ENCODE peak calls at places on chromosomes 16 and 17, in eight cellular contexts. One of them, this sample, is unnamed.
A peak's percentile ranks its signal among the peaks of the same experiment; 100 is the strongest.

GRCh38 chr16:73074399-73074798 is 26.5 kb upstream of the ZFHX3 start:
- DNase-seq in stimulated activated CD4-positive, alpha-beta T cell treated with anti-CD3 and anti-CD28 coated beads, Interleukin-1b, Interleukin-23, amount 100 ng/mL, for 4 hours: no peak
- DNase-seq in H54: no peak
- DNase-seq in activated T-helper 1 cell treated with anti-CD3 and anti-CD28 coated beads, Interleukin-2, amount 50 U/mL, for 16 hours: no peak
- DNase-seq in ovary: no peak
- DNase-seq in T follicular helper cell: no peak
- DNase-seq in D721Med: no peak
- DNase-seq in endothelial cell: no peak
- DNase-seq in this sample: no peak

GRCh38 chr16:86517033-86517432 is 6.7 kb downstream of the FOXF1 start:
- DNase-seq in stimulated activated CD4-positive, alpha-beta T cell treated with anti-CD3 and anti-CD28 coated beads, Interleukin-1b, Interleukin-23, amount 100 ng/mL, for 4 hours: no peak
- DNase-seq in H54: no peak
- DNase-seq in activated T-helper 1 cell treated with anti-CD3 and anti-CD28 coated beads, Interleukin-2, amount 50 U/mL, for 16 hours: no peak
- DNase-seq in ovary: no peak
- DNase-seq in T follicular helper cell: no peak
- DNase-seq in D721Med: no peak
- DNase-seq in endothelial cell: no peak
- DNase-seq in this sample: no peak

GRCh38 chr17:70242781-70243437 is 73.6 kb downstream of the KCNJ2 start:
- DNase-seq in stimulated activated CD4-positive, alpha-beta T cell treated with anti-CD3 and anti-CD28 coated beads, Interleukin-1b, Interleukin-23, amount 100 ng/mL, for 4 hours: no peak
- DNase-seq in H54: no peak
- DNase-seq in activated T-helper 1 cell treated with anti-CD3 and anti-CD28 coated beads, Interleukin-2, amount 50 U/mL, for 16 hours: no peak
- DNase-seq in ovary: no peak
- DNase-seq in T follicular helper cell: no peak
- DNase-seq in D721Med: no peak
- DNase-seq in endothelial cell: no peak
- DNase-seq in this sample: no peak

GRCh38 chr17:73595068-73595865 is 49.0 kb downstream of the SDK2 start:
- DNase-seq in stimulated activated CD4-positive, alpha-beta T cell treated with anti-CD3 and anti-CD28 coated beads, Interleukin-1b, Interleukin-23, amount 100 ng/mL, for 4 hours: no peak
- DNase-seq in H54: peak; percentile 26
- DNase-seq in activated T-helper 1 cell treated with anti-CD3 and anti-CD28 coated beads, Interleukin-2, amount 50 U/mL, for 16 hours: no peak
- DNase-seq in ovary: no peak
- DNase-seq in T follicular helper cell: no peak
- DNase-seq in D721Med: peak; percentile 86
- DNase-seq in endothelial cell: peak; percentile 47
- DNase-seq in this sample: no peak

GRCh38 chr17:79812969-79813825 is 16.3 kb upstream of the CBX8 start:
- DNase-seq in stimulated activated CD4-positive, alpha-beta T cell treated with anti-CD3 and anti-CD28 coated beads, Interleukin-1b, Interleukin-23, amount 100 ng/mL, for 4 hours: no peak
- DNase-seq in H54: peak; percentile 40
- DNase-seq in activated T-helper 1 cell treated with anti-CD3 and anti-CD28 coated beads, Interleukin-2, amount 50 U/mL, for 16 hours: no peak
- DNase-seq in ovary: no peak
- DNase-seq in T follicular helper cell: no peak
- DNase-seq in D721Med: no peak
- DNase-seq in endothelial cell: peak; percentile 37
- DNase-seq in this sample: no peak

GRCh38 chr16:88499314-88499713 is 46.2 kb downstream of the ZFPM1 start:
- DNase-seq in stimulated activated CD4-positive, alpha-beta T cell treated with anti-CD3 and anti-CD28 coated beads, Interleukin-1b, Interleukin-23, amount 100 ng/mL, for 4 hours: no peak
- DNase-seq in H54: no peak
- DNase-seq in activated T-helper 1 cell treated with anti-CD3 and anti-CD28 coated beads, Interleukin-2, amount 50 U/mL, for 16 hours: no peak
- DNase-seq in ovary: no peak
- DNase-seq in T follicular helper cell: no peak
- DNase-seq in D721Med: no peak
- DNase-seq in endothelial cell: no peak
- DNase-seq in this sample: no peak

GRCh38 chr17:79837888-79838540 is 1.2 kb downstream of the CBX4 start:
- DNase-seq in stimulated activated CD4-positive, alpha-beta T cell treated with anti-CD3 and anti-CD28 coated beads, Interleukin-1b, Interleukin-23, amount 100 ng/mL, for 4 hours: no peak
- DNase-seq in H54: no peak
- DNase-seq in activated T-helper 1 cell treated with anti-CD3 and anti-CD28 coated beads, Interleukin-2, amount 50 U/mL, for 16 hours: no peak
- DNase-seq in ovary: peak; percentile 38
- DNase-seq in T follicular helper cell: no peak
- DNase-seq in D721Med: no peak
- DNase-seq in endothelial cell: no peak
- DNase-seq in this sample: no peak

GRCh38 chr17:76542566-76542971 is 2.7 kb downstream of the PRCD start:
- DNase-seq in stimulated activated CD4-positive, alpha-beta T cell treated with anti-CD3 and anti-CD28 coated beads, Interleukin-1b, Interleukin-23, amount 100 ng/mL, for 4 hours: no peak
- DNase-seq in H54: no peak
- DNase-seq in activated T-helper 1 cell treated with anti-CD3 and anti-CD28 coated beads, Interleukin-2, amount 50 U/mL, for 16 hours: no peak
- DNase-seq in ovary: peak; percentile 17
- DNase-seq in T follicular helper cell: no peak
- DNase-seq in D721Med: no peak
- DNase-seq in endothelial cell: no peak
- DNase-seq in this sample: no peak

GRCh38 chr16:29820730-29821662 is 734 bp downstream of the MVP start:
- DNase-seq in stimulated activated CD4-positive, alpha-beta T cell treated with anti-CD3 and anti-CD28 coated beads, Interleukin-1b, Interleukin-23, amount 100 ng/mL, for 4 hours: no peak
- DNase-seq in H54: no peak
- DNase-seq in activated T-helper 1 cell treated with anti-CD3 and anti-CD28 coated beads, Interleukin-2, amount 50 U/mL, for 16 hours: no peak
- DNase-seq in ovary: peak; percentile 74
- DNase-seq in T follicular helper cell: no peak
- DNase-seq in D721Med: no peak
- DNase-seq in endothelial cell: no peak
- DNase-seq in this sample: no peak

GRCh38 chr17:66764559-66764958 is 70.4 kb upstream of the CACNG5 start:
- DNase-seq in stimulated activated CD4-positive, alpha-beta T cell treated with anti-CD3 and anti-CD28 coated beads, Interleukin-1b, Interleukin-23, amount 100 ng/mL, for 4 hours: no peak
- DNase-seq in H54: no peak
- DNase-seq in activated T-helper 1 cell treated with anti-CD3 and anti-CD28 coated beads, Interleukin-2, amount 50 U/mL, for 16 hours: no peak
- DNase-seq in ovary: no peak
- DNase-seq in T follicular helper cell: no peak
- DNase-seq in D721Med: no peak
- DNase-seq in endothelial cell: no peak
- DNase-seq in this sample: no peak

GRCh38 chr17:60910415-60910814 is 232.8 kb downstream of the BCAS3 start:
- DNase-seq in stimulated activated CD4-positive, alpha-beta T cell treated with anti-CD3 and anti-CD28 coated beads, Interleukin-1b, Interleukin-23, amount 100 ng/mL, for 4 hours: no peak
- DNase-seq in H54: no peak
- DNase-seq in activated T-helper 1 cell treated with anti-CD3 and anti-CD28 coated beads, Interleukin-2, amount 50 U/mL, for 16 hours: no peak
- DNase-seq in ovary: no peak
- DNase-seq in T follicular helper cell: no peak
- DNase-seq in D721Med: no peak
- DNase-seq in endothelial cell: no peak
- DNase-seq in this sample: no peak